ENCODE peak calls at places on chromosome 21, in seven cellular contexts. I is GM13977, E is spleen, T is ovary, O is endothelial cell, S is thyroid gland, R is astrocyte of the spinal cord. J is an unnamed sample.

GRCh38 chr21:46178961-46179360 is 5.3 kb downstream of the SPATC1L start:
- DNase-seq in R (no peak), E (no peak), S (no peak), T (no peak), I (no peak), O (no peak), J (no peak)

GRCh38 chr21:34307991-34308532 is 55.7 kb upstream of the KCNE2 start:
- DNase-seq in I (no peak), T (no peak), R (no peak), O (no peak), E (no peak), S (no peak), J (no peak)

GRCh38 chr21:43611598-43612369 is 47.5 kb downstream of the HSF2BP start:
- DNase-seq in O (peak), I (peak), T (peak), S (peak), E (peak), R (peak), J (peak)

GRCh38 chr21:45864436-45864835 is 117.1 kb upstream of the COL6A1 start:
- DNase-seq in R (peak), S (no peak), O (no peak), I (no peak), E (no peak), T (no peak), J (no peak)

GRCh38 chr21:46154955-46155513 is 345 bp downstream of the FTCD start:
- DNase-seq in T (peak), R (no peak), S (no peak), O (no peak), E (no peak), I (no peak), J (no peak)

GRCh38 chr21:25428537-25428936 is 178.7 kb downstream of the MRPL39 start:
- DNase-seq in R (no peak), O (no peak), E (no peak), S (no peak), I (no peak), T (no peak), J (no peak)

GRCh38 chr21:46092811-46093667 is 4.9 kb upstream of the COL6A2 start:
- DNase-seq in T (peak), O (no peak), I (no peak), S (no peak), R (no peak), E (no peak), J (no peak)

GRCh38 chr21:34693192-34693810 is 24.5 kb downstream of the CLIC6 start:
- DNase-seq in I (peak), E (no peak), T (no peak), R (peak), S (peak), O (peak), J (peak)

GRCh38 chr21:46675595-46676280 is 40.3 kb downstream of the PRMT2 start:
- DNase-seq in R (peak), I (no peak), S (no peak), T (no peak), E (no peak), O (no peak), J (no peak)

GRCh38 chr21:21631961-21632360 is 633.8 kb downstream of the NCAM2 start:
- DNase-seq in I (no peak), E (no peak), T (no peak), R (peak), S (no peak), O (no peak), J (no peak)

GRCh38 chr21:26421724-26422123 is 151.4 kb downstream of the CYYR1 start:
- DNase-seq in S (no peak), O (no peak), E (no peak), I (no peak), R (no peak), T (no peak), J (no peak)

GRCh38 chr21:39071623-39072214 is 111.5 kb downstream of the PSMG1 start:
- DNase-seq in R (peak), S (no peak), T (no peak), E (no peak), I (no peak), O (no peak), J (no peak)

GRCh38 chr21:27189870-27190269 is 223.0 kb upstream of the ADAMTS5 start:
- DNase-seq in O (no peak), R (no peak), E (no peak), S (peak), I (no peak), T (no peak), J (no peak)

GRCh38 chr21:32472890-32473765 is 60.6 kb downstream of the EVA1C start:
- DNase-seq in T (no peak), S (no peak), I (no peak), E (peak), R (no peak), O (no peak), J (no peak)

GRCh38 chr21:35217504-35218060 is 168.5 kb upstream of the RUNX1 start:
- DNase-seq in E (no peak), T (no peak), O (no peak), R (peak), S (peak), I (no peak), J (peak)

DNA sequence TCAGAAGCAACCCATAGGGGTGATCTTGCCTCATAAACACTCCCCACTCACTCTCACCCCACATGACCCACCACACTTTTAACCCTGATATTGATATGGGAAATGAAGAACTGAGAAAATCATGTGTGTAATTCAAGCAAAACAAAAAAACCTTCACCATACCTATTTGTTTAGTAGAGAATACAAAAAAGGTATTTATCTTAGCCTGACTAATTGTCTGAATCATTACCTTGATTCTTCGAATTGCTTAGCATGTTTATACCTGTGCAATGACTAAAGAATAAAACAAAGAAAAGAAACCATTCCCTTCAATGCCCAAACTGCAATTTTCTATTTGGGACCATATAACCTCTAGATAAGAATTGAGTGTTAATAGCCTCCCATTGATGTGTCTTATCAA is 1.8 kb downstream of the CLDN17 start:
- DNase-seq in R (no peak), I (no peak), O (no peak), E (no peak), S (no peak), T (no peak), J (no peak)
- TF ChIP-seq CTCF in R (no peak), I (no peak), O (no peak), E (no peak), S (no peak), T (no peak), J (no peak)

DNA sequence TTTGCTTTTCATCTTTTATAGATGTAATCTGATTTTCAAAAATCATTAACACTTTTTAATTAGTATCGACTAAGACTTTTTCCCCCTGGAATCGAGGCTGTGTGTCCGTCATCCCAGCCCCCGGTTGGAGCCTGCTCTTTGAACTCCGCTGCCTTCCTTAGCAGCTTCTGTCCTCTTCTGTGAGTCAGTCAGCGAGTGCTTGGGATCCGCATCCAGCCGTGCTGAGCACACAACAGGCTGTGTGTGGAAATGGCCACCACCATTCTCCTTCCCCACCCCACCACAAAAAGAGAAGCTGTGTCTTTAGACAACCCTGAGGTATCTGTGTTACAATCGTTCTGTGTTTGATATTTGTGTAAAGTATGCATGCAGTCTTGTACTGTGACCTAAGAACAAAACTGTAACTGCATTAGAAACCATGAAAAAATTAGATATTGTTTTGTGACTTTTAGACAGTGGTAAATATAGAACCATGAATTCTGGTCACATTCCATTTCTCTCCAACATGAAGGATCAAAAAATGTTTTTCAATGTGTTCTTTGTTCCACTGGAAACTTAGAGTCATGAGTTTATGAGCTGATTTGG is 64.8 kb downstream of the VPS26C start:
- DNase-seq in T (no peak), S (no peak), E (no peak), R (no peak), I (no peak), O (no peak), J (no peak)
- TF ChIP-seq CTCF in T (no peak), S (no peak), E (no peak), R (no peak), I (no peak), O (no peak), J (no peak)

GRCh38 chr21:42403611-42404231 is at the start of gene UBASH3A:
- DNase-seq in T (no peak), R (no peak), E (peak), S (no peak), O (no peak), I (no peak), J (no peak)

GRCh38 chr21:42406201-42406601 is 2.5 kb downstream of the UBASH3A start:
- DNase-seq in T (no peak), R (no peak), S (no peak), I (no peak), O (no peak), E (peak), J (no peak)

GRCh38 chr21:42404534-42404933 is 832 bp downstream of the UBASH3A start:
- DNase-seq in O (no peak), I (no peak), S (peak), R (no peak), E (peak), T (no peak), J (no peak)

GRCh38 chr21:42406846-42407245 is 3.1 kb downstream of the UBASH3A start:
- DNase-seq in I (no peak), E (no peak), T (no peak), O (no peak), S (no peak), R (no peak), J (no peak)

DNA sequence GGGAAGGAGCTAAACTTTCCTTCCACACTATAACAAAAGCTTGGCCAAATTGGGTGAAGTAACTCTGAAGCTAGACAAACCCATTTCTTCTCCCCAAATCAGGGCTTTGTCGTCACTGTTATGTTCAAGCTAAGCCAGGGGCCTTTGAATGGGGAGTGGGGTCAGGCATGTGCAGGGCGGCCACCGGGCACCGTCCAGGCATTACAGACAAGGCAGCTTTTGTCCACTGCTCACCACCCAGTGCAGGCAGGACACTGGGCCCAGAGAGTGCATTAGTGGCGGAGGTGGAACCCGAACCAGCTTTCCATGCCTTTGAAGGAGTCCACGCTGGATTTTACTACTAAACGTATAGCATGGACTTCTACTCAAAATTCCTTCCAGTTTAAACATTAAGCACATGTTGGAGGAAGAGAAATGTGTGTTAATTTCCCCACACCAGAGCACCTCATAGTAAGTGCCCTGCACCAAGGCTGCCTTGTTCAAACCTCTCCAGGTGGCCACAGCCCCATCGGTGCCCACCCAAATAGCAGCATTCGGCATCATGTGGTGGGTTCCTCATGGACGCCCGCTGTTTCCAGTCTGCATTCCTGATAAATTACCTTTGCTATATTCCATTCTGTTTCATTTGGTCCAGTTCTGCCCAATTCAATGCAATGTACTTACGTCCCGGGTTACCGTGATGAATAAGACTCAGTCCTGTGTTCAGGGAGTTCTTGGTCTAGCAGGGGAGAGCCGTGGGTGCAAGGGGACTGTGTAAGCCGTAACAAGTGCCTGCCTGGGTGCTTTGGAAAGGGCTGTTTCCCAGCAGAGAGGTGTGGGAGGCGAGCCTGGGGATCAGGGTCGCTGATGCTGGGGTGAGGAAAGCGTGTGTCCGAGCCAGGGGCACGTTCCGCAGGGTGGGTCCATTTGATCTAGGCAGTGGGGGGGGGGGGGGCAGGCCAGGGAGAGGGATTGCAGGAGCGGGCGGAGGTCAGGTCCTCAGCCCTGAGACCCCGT is 1.7 kb downstream of the UBASH3A start:
- DNase-seq in T (no peak), O (no peak), I (no peak), R (no peak), E (peak), S (no peak), J (no peak)
- TF ChIP-seq CTCF in T (no peak), O (no peak), I (no peak), R (no peak), E (no peak), S (no peak), J (no peak)

DNA sequence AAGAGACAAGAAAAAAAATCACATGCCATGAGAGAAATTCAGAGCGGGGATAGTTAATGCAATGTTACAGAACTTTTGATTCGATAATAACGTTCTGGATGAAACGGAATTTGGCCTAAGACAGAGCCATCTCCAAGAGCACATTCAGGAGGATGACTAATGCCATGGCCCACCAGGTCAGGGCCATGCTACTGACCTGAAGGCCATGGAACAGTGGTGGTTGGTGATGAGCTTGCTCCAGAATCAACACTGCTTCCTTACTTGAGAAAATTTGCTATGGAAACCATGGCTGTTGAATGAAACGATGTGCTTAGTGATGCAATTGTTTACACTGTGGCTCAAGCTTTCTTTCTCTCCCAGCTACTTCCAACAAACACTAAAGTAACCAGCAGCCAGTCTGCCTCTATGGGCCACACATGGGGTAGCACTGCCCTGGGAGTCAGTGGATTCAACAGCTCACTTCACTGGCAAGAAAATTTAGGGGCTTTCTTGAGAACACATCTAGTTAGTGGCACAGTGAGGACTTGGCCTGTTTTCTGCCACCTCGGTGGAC is 299.1 kb downstream of the PCP4 start:
- DNase-seq in R (peak), S (no peak), I (no peak), E (no peak), O (no peak), T (no peak), J (no peak)
- TF ChIP-seq CTCF in R (peak), S (no peak), I (no peak), E (no peak), O (no peak), T (no peak), J (no peak)